ENCODE peak calls at places on chromosomes 2 and 18, in six cellular contexts. One of them, this sample, is unnamed.

GRCh38 chr2:205563646-205564045 is 118.7 kb upstream of the NRP2 start:
- DNase-seq in IMR-90: no peak
- DNase-seq in mesendoderm: peak
- DNase-seq in H1: peak
- DNase-seq in H9: peak
- DNase-seq in mesenchymal stem cell: no peak
- DNase-seq in this sample: no peak

GRCh38 chr18:59063912-59064311 is 75.8 kb upstream of the SEC11C start:
- DNase-seq in IMR-90: no peak
- DNase-seq in mesenchymal stem cell: peak
- DNase-seq in H9: no peak
- DNase-seq in mesendoderm: no peak
- DNase-seq in H1: no peak
- DNase-seq in this sample: no peak

GRCh38 chr2:55896633-55897032 is 26.9 kb downstream of the EFEMP1 start:
- DNase-seq in H9: no peak
- DNase-seq in mesenchymal stem cell: no peak
- DNase-seq in H1: no peak
- DNase-seq in mesendoderm: no peak
- DNase-seq in IMR-90: no peak
- DNase-seq in this sample: no peak

GRCh38 chr2:149679286-149679685 is 91.7 kb upstream of the MMADHC start:
- DNase-seq in H9: no peak
- DNase-seq in H1: no peak
- DNase-seq in IMR-90: peak
- DNase-seq in mesenchymal stem cell: peak
- DNase-seq in mesendoderm: no peak
- DNase-seq in this sample: no peak

GRCh38 chr18:34493566-34494358 is 216.3 kb upstream of the DTNA start:
- DNase-seq in H9: peak
- DNase-seq in H1: peak
- DNase-seq in IMR-90: no peak
- DNase-seq in mesendoderm: peak
- DNase-seq in mesenchymal stem cell: peak
- DNase-seq in this sample: peak

GRCh38 chr2:205751621-205752031 is 69.3 kb downstream of the NRP2 start:
- DNase-seq in H1: no peak
- DNase-seq in mesenchymal stem cell: no peak
- DNase-seq in IMR-90: no peak
- DNase-seq in mesendoderm: no peak
- DNase-seq in H9: no peak
- DNase-seq in this sample: no peak

GRCh38 chr2:23548143-23548769 is 163.3 kb downstream of the KLHL29 start:
- DNase-seq in mesendoderm: no peak
- DNase-seq in H9: no peak
- DNase-seq in mesenchymal stem cell: no peak
- DNase-seq in IMR-90: no peak
- DNase-seq in H1: no peak
- DNase-seq in this sample: no peak

GRCh38 chr2:196801578-196801977 is 2.1 kb upstream of the GTF3C3 start:
- DNase-seq in mesendoderm: no peak
- DNase-seq in H1: no peak
- DNase-seq in H9: no peak
- DNase-seq in mesenchymal stem cell: no peak
- DNase-seq in IMR-90: peak
- DNase-seq in this sample: no peak

DNA sequence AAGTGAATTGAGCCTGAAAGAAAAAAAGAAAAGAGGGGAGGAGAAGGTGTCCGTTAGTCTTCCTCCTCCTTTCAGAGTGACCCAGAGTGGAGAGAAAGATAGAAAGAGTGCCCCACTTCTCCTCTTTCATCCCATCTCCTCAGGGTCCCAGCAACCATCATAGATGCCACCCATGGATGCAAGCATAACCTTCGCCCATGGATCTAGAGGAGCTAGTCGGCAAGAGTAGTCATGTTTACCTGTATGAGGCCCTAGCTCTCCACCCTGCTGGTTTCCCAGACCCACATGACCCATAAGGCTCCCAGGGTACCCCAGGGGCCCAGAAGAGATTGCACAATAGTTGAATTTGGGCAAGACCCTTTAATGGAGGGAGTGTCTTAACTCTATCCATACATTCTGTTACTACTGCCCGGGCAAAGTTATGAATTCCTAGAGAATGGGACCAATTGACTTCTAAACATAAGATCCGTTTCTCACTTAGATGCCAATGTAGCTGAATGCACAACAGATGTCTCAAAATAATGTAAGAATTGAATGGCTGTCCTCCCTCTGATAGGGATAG is 56.1 kb upstream of the CDCA7 start:
- DNase-seq in mesendoderm: peak
- DNase-seq in IMR-90: no peak
- DNase-seq in H9: no peak
- DNase-seq in H1: no peak
- DNase-seq in mesenchymal stem cell: no peak
- DNase-seq in this sample: no peak
- H2BK15ac ChIP-seq in mesendoderm: no peak
- H2BK15ac ChIP-seq in IMR-90: no peak
- H2BK15ac ChIP-seq in H9: no peak
- H2BK15ac ChIP-seq in H1: no peak
- H2BK15ac ChIP-seq in mesenchymal stem cell: no peak
- H2BK15ac ChIP-seq in this sample: no peak

GRCh38 chr2:140526575-140526974 is 1604.2 kb downstream of the LRP1B start:
- DNase-seq in IMR-90: no peak
- DNase-seq in mesendoderm: peak
- DNase-seq in H9: no peak
- DNase-seq in mesenchymal stem cell: no peak
- DNase-seq in H1: no peak
- DNase-seq in this sample: no peak
- H4K8ac ChIP-seq in IMR-90: no peak
- H4K8ac ChIP-seq in mesendoderm: no peak
- H4K8ac ChIP-seq in H9: no peak
- H4K8ac ChIP-seq in mesenchymal stem cell: no peak
- H4K8ac ChIP-seq in H1: no peak
- H4K8ac ChIP-seq in this sample: no peak

DNA sequence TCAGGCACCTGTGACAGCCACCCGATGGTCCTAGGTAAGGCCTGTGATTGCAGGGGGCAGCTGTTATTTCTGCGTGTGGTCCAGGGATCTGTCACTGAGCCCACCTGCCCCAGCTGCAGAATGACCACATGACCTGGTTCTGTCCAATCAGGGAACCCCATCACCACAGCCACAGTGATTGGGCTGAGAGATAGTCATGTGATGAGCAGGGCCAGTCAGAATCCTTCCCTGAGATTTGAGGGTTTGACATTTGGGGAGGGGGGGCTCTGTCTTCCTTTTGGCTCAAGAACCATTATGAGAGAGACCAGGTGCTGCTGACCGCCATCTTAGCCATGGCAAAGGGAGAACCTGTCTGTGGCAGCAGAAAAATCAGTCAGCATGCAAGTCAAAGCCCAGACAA is 147.2 kb downstream of the SMAD7 start:
- DNase-seq in H9: peak
- DNase-seq in mesendoderm: no peak
- DNase-seq in mesenchymal stem cell: no peak
- DNase-seq in H1: peak
- DNase-seq in IMR-90: no peak
- DNase-seq in this sample: no peak
- H3K18ac ChIP-seq in H9: no peak
- H3K18ac ChIP-seq in mesendoderm: no peak
- H3K18ac ChIP-seq in mesenchymal stem cell: no peak
- H3K18ac ChIP-seq in H1: no peak
- H3K18ac ChIP-seq in IMR-90: no peak
- H3K18ac ChIP-seq in this sample: no peak

GRCh38 chr18:52288403-52289004 is 51.5 kb upstream of the DCC start:
- DNase-seq in mesenchymal stem cell: no peak
- DNase-seq in IMR-90: no peak
- DNase-seq in H9: peak
- DNase-seq in H1: peak
- DNase-seq in mesendoderm: peak
- DNase-seq in this sample: peak
- H2BK15ac ChIP-seq in mesenchymal stem cell: no peak
- H2BK15ac ChIP-seq in IMR-90: no peak
- H2BK15ac ChIP-seq in H9: peak
- H2BK15ac ChIP-seq in H1: no peak
- H2BK15ac ChIP-seq in mesendoderm: no peak
- H2BK15ac ChIP-seq in this sample: no peak

GRCh38 chr2:120042359-120042758 is 29.5 kb downstream of the EPB41L5 start:
- DNase-seq in IMR-90: no peak
- DNase-seq in mesendoderm: no peak
- DNase-seq in H9: no peak
- DNase-seq in H1: no peak
- DNase-seq in mesenchymal stem cell: no peak
- DNase-seq in this sample: no peak

GRCh38 chr2:120034616-120035015 is 21.7 kb downstream of the EPB41L5 start:
- DNase-seq in mesenchymal stem cell: no peak
- DNase-seq in H9: no peak
- DNase-seq in IMR-90: no peak
- DNase-seq in H1: no peak
- DNase-seq in mesendoderm: no peak
- DNase-seq in this sample: no peak

GRCh38 chr2:120036145-120036544 is 23.3 kb downstream of the EPB41L5 start:
- DNase-seq in IMR-90: no peak
- DNase-seq in H1: no peak
- DNase-seq in mesendoderm: no peak
- DNase-seq in mesenchymal stem cell: no peak
- DNase-seq in H9: no peak
- DNase-seq in this sample: no peak

GRCh38 chr2:120034027-120034426 is 21.1 kb downstream of the EPB41L5 start:
- DNase-seq in H1: no peak
- DNase-seq in H9: no peak
- DNase-seq in mesendoderm: no peak
- DNase-seq in mesenchymal stem cell: no peak
- DNase-seq in IMR-90: no peak
- DNase-seq in this sample: no peak

DNA sequence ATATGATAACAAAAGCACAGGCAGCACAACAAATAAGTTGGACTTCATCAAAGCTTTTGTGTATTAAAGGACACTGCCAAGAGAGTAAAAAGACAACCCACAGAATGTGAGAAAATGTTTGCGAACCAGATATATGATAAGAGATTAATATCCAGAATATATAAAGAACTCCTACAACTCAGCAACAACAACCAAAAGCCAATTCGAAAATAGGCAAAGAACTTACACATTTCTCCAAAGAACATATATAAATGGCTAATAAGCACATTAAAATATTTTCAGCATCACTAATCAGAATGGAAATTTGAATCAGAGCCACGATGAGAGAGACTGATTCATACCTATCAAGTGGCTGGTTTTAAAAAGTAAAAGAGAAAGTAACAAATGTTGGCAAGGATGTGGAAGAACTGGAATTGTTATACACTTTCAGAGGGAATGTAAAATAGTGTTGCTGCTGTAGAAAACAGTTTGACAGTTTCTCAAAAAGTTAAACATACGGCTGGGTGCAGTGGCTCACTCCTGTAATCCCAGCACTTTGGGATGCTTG is 25.2 kb downstream of the EPB41L5 start:
- DNase-seq in H1: no peak
- DNase-seq in mesenchymal stem cell: no peak
- DNase-seq in mesendoderm: no peak
- DNase-seq in H9: no peak
- DNase-seq in IMR-90: peak
- DNase-seq in this sample: no peak
- H4K8ac ChIP-seq in H1: no peak
- H4K8ac ChIP-seq in mesenchymal stem cell: no peak
- H4K8ac ChIP-seq in mesendoderm: no peak
- H4K8ac ChIP-seq in H9: no peak
- H4K8ac ChIP-seq in IMR-90: no peak
- H4K8ac ChIP-seq in this sample: no peak

DNA sequence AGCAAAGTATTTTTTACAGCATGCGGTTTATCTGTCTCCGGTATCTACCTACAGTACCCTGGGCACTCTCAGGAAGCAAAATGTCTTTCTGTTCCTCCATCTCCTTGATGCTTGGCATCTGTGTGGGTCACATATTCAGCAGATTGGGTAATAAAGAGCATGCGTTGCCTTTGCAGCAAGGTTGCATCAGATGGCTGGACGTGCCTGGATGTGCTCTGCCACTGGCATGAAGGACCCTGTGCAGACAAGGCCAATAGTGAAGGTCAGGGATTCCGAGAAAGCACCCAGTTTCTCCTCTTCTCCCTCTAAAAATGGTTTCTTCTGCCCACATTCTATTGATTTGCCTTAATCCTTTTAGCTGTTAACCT is 9.6 kb downstream of the CTIF start:
- DNase-seq in H1: no peak
- DNase-seq in H9: no peak
- DNase-seq in IMR-90: no peak
- DNase-seq in mesenchymal stem cell: peak
- DNase-seq in mesendoderm: no peak
- DNase-seq in this sample: no peak
- H3K18ac ChIP-seq in H1: no peak
- H3K18ac ChIP-seq in H9: peak
- H3K18ac ChIP-seq in IMR-90: peak
- H3K18ac ChIP-seq in mesenchymal stem cell: peak
- H3K18ac ChIP-seq in mesendoderm: peak
- H3K18ac ChIP-seq in this sample: no peak

GRCh38 chr2:114079366-114080004 is 189.6 kb downstream of the ACTR3 start:
- DNase-seq in mesenchymal stem cell: no peak
- DNase-seq in H1: no peak
- DNase-seq in mesendoderm: peak
- DNase-seq in IMR-90: no peak
- DNase-seq in H9: no peak
- DNase-seq in this sample: no peak
- H2BK15ac ChIP-seq in mesenchymal stem cell: no peak
- H2BK15ac ChIP-seq in H1: no peak
- H2BK15ac ChIP-seq in mesendoderm: no peak
- H2BK15ac ChIP-seq in IMR-90: no peak
- H2BK15ac ChIP-seq in H9: no peak
- H2BK15ac ChIP-seq in this sample: no peak